ENCODE peak calls at places on chromosome 1, in nine cellular contexts. One of them, this sample, is unnamed.

GRCh38 chr1:162161921-162162550 is 92.5 kb downstream of the NOS1AP start:
- DNase-seq in lower lobe of right lung: no peak
- DNase-seq in pancreas: no peak
- DNase-seq in transverse colon: no peak
- DNase-seq in Peyer's patch: no peak
- DNase-seq in colonic mucosa: no peak
- DNase-seq in lung: no peak
- DNase-seq in WERI-Rb-1: no peak
- DNase-seq in ovary: no peak
- DNase-seq in this sample: no peak

GRCh38 chr1:41513388-41513745 is 28.9 kb upstream of the EDN2 start:
- DNase-seq in WERI-Rb-1: peak; percentile 39
- DNase-seq in Peyer's patch: no peak
- DNase-seq in ovary: no peak
- DNase-seq in lower lobe of right lung: no peak
- DNase-seq in pancreas: no peak
- DNase-seq in lung: no peak
- DNase-seq in colonic mucosa: no peak
- DNase-seq in transverse colon: no peak
- DNase-seq in this sample: no peak

GRCh38 chr1:169457443-169457842 is 28.3 kb downstream of the SLC19A2 start:
- DNase-seq in Peyer's patch: no peak
- DNase-seq in lung: no peak
- DNase-seq in lower lobe of right lung: no peak
- DNase-seq in pancreas: no peak
- DNase-seq in WERI-Rb-1: no peak
- DNase-seq in transverse colon: no peak
- DNase-seq in colonic mucosa: no peak
- DNase-seq in ovary: no peak
- DNase-seq in this sample: no peak

GRCh38 chr1:2378441-2378851 is 12.9 kb downstream of the MORN1 start:
- DNase-seq in WERI-Rb-1: no peak
- DNase-seq in colonic mucosa: no peak
- DNase-seq in pancreas: no peak
- DNase-seq in lower lobe of right lung: peak; percentile 41
- DNase-seq in transverse colon: peak; percentile 3
- DNase-seq in lung: no peak
- DNase-seq in ovary: no peak
- DNase-seq in Peyer's patch: no peak
- DNase-seq in this sample: no peak

GRCh38 chr1:158931055-158931737 is at the start of gene PYHIN1:
- DNase-seq in lung: no peak
- DNase-seq in pancreas: no peak
- DNase-seq in colonic mucosa: no peak
- DNase-seq in WERI-Rb-1: no peak
- DNase-seq in lower lobe of right lung: no peak
- DNase-seq in Peyer's patch: peak; percentile 51
- DNase-seq in transverse colon: no peak
- DNase-seq in ovary: no peak
- DNase-seq in this sample: no peak

GRCh38 chr1:113660053-113660452 is 99.2 kb downstream of the PHTF1 start:
- DNase-seq in Peyer's patch: no peak
- DNase-seq in WERI-Rb-1: no peak
- DNase-seq in lower lobe of right lung: no peak
- DNase-seq in transverse colon: no peak
- DNase-seq in ovary: no peak
- DNase-seq in lung: no peak
- DNase-seq in pancreas: no peak
- DNase-seq in colonic mucosa: no peak
- DNase-seq in this sample: no peak

GRCh38 chr1:109274533-109275476 is 8.1 kb downstream of the PSRC1 start:
- DNase-seq in Peyer's patch: no peak
- DNase-seq in transverse colon: peak; percentile 64
- DNase-seq in lower lobe of right lung: peak; percentile 84
- DNase-seq in ovary: no peak
- DNase-seq in lung: peak; percentile 89
- DNase-seq in colonic mucosa: peak; percentile 80
- DNase-seq in pancreas: peak; percentile 83
- DNase-seq in WERI-Rb-1: no peak
- DNase-seq in this sample: peak; percentile 61

GRCh38 chr1:84847253-84848247 is 45.5 kb downstream of the LPAR3 start:
- DNase-seq in transverse colon: peak; percentile 80
- DNase-seq in ovary: peak; percentile 36
- DNase-seq in lower lobe of right lung: peak; percentile 92
- DNase-seq in Peyer's patch: no peak
- DNase-seq in colonic mucosa: peak; percentile 89
- DNase-seq in WERI-Rb-1: no peak
- DNase-seq in lung: peak; percentile 86
- DNase-seq in pancreas: peak; percentile 88
- DNase-seq in this sample: peak; percentile 74

GRCh38 chr1:119001181-119002018 is 13.3 kb upstream of the TBX15 start:
- DNase-seq in ovary: no peak
- DNase-seq in WERI-Rb-1: no peak
- DNase-seq in transverse colon: no peak
- DNase-seq in colonic mucosa: no peak
- DNase-seq in lower lobe of right lung: no peak
- DNase-seq in pancreas: no peak
- DNase-seq in Peyer's patch: no peak
- DNase-seq in lung: no peak
- DNase-seq in this sample: peak; percentile 62

GRCh38 chr1:168833801-168834224 is 104.8 kb upstream of the DPT start:
- DNase-seq in ovary: no peak
- DNase-seq in colonic mucosa: no peak
- DNase-seq in lung: no peak
- DNase-seq in WERI-Rb-1: no peak
- DNase-seq in Peyer's patch: no peak
- DNase-seq in lower lobe of right lung: no peak
- DNase-seq in pancreas: no peak
- DNase-seq in transverse colon: no peak
- DNase-seq in this sample: no peak

GRCh38 chr1:175715791-175716190 is 27.6 kb downstream of the TNR start:
- DNase-seq in WERI-Rb-1: peak; percentile 23
- DNase-seq in lung: no peak
- DNase-seq in colonic mucosa: no peak
- DNase-seq in Peyer's patch: no peak
- DNase-seq in ovary: no peak
- DNase-seq in lower lobe of right lung: no peak
- DNase-seq in transverse colon: no peak
- DNase-seq in pancreas: peak; percentile 15
- DNase-seq in this sample: no peak

GRCh38 chr1:198986041-198986440 is 347.2 kb downstream of the PTPRC start:
- DNase-seq in transverse colon: no peak
- DNase-seq in WERI-Rb-1: no peak
- DNase-seq in Peyer's patch: no peak
- DNase-seq in lower lobe of right lung: no peak
- DNase-seq in pancreas: no peak
- DNase-seq in lung: no peak
- DNase-seq in colonic mucosa: no peak
- DNase-seq in ovary: no peak
- DNase-seq in this sample: no peak

GRCh38 chr1:44832068-44832700 is 10.9 kb downstream of the PTCH2 start:
- DNase-seq in Peyer's patch: no peak
- DNase-seq in pancreas: no peak
- DNase-seq in colonic mucosa: no peak
- DNase-seq in lower lobe of right lung: no peak
- DNase-seq in lung: no peak
- DNase-seq in ovary: no peak
- DNase-seq in transverse colon: no peak
- DNase-seq in WERI-Rb-1: no peak
- DNase-seq in this sample: no peak

DNA sequence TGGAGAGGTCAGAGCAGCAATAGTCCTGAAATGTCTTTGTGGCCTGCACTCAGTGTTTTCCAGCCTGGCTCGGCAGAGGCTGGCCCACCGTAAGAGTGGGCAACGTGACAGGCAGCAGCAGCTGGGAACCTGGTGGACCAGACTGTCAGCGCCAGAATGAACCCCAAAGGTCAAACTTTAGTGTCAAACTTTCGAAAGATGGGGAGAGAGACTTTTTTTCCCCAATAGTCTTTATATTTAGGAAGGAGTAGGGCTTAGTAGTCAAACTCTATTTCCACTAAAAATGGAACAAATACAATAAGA is 10.2 kb downstream of the BLACAT1 start:
- DNase-seq in colonic mucosa: no peak
- DNase-seq in Peyer's patch: no peak
- DNase-seq in transverse colon: no peak
- DNase-seq in pancreas: no peak
- DNase-seq in lower lobe of right lung: no peak
- DNase-seq in WERI-Rb-1: no peak
- DNase-seq in ovary: no peak
- DNase-seq in lung: no peak
- DNase-seq in this sample: no peak
- H3K27ac ChIP-seq in colonic mucosa: no peak overlapping the region
- H3K27ac ChIP-seq in Peyer's patch: no peak overlapping the region
- H3K27ac ChIP-seq in transverse colon: peak overlapping the region; percentile 39
- H3K27ac ChIP-seq in pancreas: no peak overlapping the region
- H3K27ac ChIP-seq in lower lobe of right lung: no peak overlapping the region
- H3K27ac ChIP-seq in WERI-Rb-1: peak overlapping the region; percentile 66
- H3K27ac ChIP-seq in ovary: peak overlapping the region; percentile 41
- H3K27ac ChIP-seq in lung: no peak overlapping the region
- H3K27ac ChIP-seq in this sample: peak overlapping the region; percentile 43

DNA sequence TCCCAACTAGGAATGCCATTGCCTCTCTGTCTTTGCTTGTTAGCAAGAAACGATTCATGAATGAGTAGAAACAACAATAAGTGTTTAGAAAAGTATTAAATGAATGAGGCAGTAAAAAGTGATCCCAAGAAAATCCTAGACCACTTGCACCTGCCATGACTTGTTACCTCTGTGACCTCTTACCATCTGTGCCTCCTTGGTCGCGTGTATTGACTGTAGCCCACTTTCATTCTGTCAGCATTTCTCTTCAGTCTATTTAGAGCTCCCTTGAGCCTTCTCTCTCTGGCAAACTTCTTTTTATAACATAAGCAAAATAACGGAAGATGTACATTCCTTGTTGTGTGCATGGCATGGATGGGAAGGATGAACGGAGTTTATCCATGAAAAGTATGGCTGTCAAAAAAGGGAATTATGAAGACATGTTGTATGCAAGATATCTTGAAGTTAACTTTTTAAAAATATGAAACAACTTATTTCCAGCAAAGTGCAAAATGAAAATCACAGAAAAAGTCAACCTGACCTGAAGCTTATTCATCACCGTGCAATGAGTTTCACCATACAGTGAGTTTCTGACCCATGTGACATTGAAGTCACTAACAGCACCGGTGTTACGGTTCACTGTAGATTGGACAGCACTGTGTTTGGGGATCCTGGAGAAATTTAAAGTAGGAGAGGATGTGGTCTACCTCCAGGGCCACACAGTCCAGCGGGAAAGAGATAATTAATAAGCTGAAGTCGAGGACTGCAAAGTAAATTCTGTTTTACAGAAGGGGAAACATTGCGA is 47.7 kb downstream of the KCNK1 start:
- DNase-seq in ovary: no peak
- DNase-seq in lung: no peak
- DNase-seq in WERI-Rb-1: no peak
- DNase-seq in transverse colon: no peak
- DNase-seq in lower lobe of right lung: no peak
- DNase-seq in colonic mucosa: no peak
- DNase-seq in pancreas: no peak
- DNase-seq in Peyer's patch: no peak
- DNase-seq in this sample: no peak
- H3K4me3 ChIP-seq in ovary: no peak overlapping the region
- H3K4me3 ChIP-seq in lung: no peak overlapping the region
- H3K4me3 ChIP-seq in WERI-Rb-1: no peak overlapping the region
- H3K4me3 ChIP-seq in transverse colon: no peak overlapping the region
- H3K4me3 ChIP-seq in lower lobe of right lung: no peak overlapping the region
- H3K4me3 ChIP-seq in colonic mucosa: no peak overlapping the region
- H3K4me3 ChIP-seq in pancreas: no peak overlapping the region
- H3K4me3 ChIP-seq in Peyer's patch: no peak overlapping the region
- H3K4me3 ChIP-seq in this sample: no peak overlapping the region

GRCh38 chr1:245858683-245859509 is 648.2 kb downstream of the SMYD3 start:
- DNase-seq in WERI-Rb-1: no peak
- DNase-seq in Peyer's patch: no peak
- DNase-seq in pancreas: no peak
- DNase-seq in colonic mucosa: no peak
- DNase-seq in lung: no peak
- DNase-seq in transverse colon: no peak
- DNase-seq in lower lobe of right lung: no peak
- DNase-seq in ovary: no peak
- DNase-seq in this sample: no peak
- TF ChIP-seq CTCF in WERI-Rb-1: no peak
- TF ChIP-seq CTCF in Peyer's patch: no peak
- TF ChIP-seq CTCF in pancreas: no peak
- TF ChIP-seq CTCF in colonic mucosa: no peak
- TF ChIP-seq CTCF in lung: no peak
- TF ChIP-seq CTCF in transverse colon: no peak
- TF ChIP-seq CTCF in lower lobe of right lung: no peak
- TF ChIP-seq CTCF in ovary: no peak
- TF ChIP-seq CTCF in this sample: no peak

GRCh38 chr1:150695561-150695960 is 1.4 kb downstream of the GOLPH3L start:
- DNase-seq in pancreas: no peak
- DNase-seq in WERI-Rb-1: no peak
- DNase-seq in transverse colon: no peak
- DNase-seq in ovary: no peak
- DNase-seq in Peyer's patch: no peak
- DNase-seq in lower lobe of right lung: no peak
- DNase-seq in lung: no peak
- DNase-seq in colonic mucosa: no peak
- DNase-seq in this sample: no peak

GRCh38 chr1:150696151-150696550 is 803 bp downstream of the GOLPH3L start:
- DNase-seq in ovary: no peak
- DNase-seq in lung: no peak
- DNase-seq in lower lobe of right lung: no peak
- DNase-seq in WERI-Rb-1: no peak
- DNase-seq in colonic mucosa: no peak
- DNase-seq in Peyer's patch: no peak
- DNase-seq in pancreas: no peak
- DNase-seq in transverse colon: no peak
- DNase-seq in this sample: no peak

GRCh38 chr1:150696995-150697927 is at the start of gene GOLPH3L:
- DNase-seq in colonic mucosa: peak; percentile 98
- DNase-seq in ovary: peak; percentile 89
- DNase-seq in lower lobe of right lung: peak; percentile 89
- DNase-seq in WERI-Rb-1: peak; percentile 100
- DNase-seq in transverse colon: peak; percentile 96
- DNase-seq in lung: peak; percentile 96
- DNase-seq in Peyer's patch: peak; percentile 91
- DNase-seq in pancreas: peak; percentile 97
- DNase-seq in this sample: peak; percentile 98

GRCh38 chr1:150692720-150693119 is 4.2 kb downstream of the GOLPH3L start:
- DNase-seq in lung: no peak
- DNase-seq in Peyer's patch: no peak
- DNase-seq in transverse colon: no peak
- DNase-seq in pancreas: no peak
- DNase-seq in colonic mucosa: no peak
- DNase-seq in WERI-Rb-1: no peak
- DNase-seq in ovary: no peak
- DNase-seq in lower lobe of right lung: no peak
- DNase-seq in this sample: no peak

DNA sequence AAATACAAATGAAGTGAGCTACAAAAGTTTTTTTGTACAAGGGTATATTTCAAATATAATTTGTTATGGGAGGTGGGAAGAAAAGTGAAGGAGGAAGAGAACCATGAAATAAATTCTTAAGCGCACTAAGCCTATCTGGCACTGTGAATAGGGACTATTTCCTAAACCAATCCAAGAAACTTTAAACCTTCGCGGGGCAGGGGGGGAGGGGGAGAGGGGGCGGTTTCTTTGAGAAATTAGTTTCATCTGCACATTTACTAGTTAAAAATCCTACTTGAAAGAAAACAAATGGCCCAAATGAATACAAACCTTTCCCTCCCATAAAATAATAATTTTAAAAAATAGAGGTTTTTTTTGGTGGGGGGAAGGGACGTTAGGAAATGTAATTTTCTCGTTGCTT is 364 bp downstream of the GOLPH3L start:
- DNase-seq in pancreas: no peak
- DNase-seq in lung: no peak
- DNase-seq in Peyer's patch: no peak
- DNase-seq in ovary: no peak
- DNase-seq in WERI-Rb-1: no peak
- DNase-seq in colonic mucosa: no peak
- DNase-seq in transverse colon: no peak
- DNase-seq in lower lobe of right lung: no peak
- DNase-seq in this sample: no peak
- H3K27ac ChIP-seq in pancreas: peak overlapping the region; percentile 28
- H3K27ac ChIP-seq in lung: peak overlapping the region; percentile 63
- H3K27ac ChIP-seq in Peyer's patch: peak overlapping the region; percentile 65
- H3K27ac ChIP-seq in ovary: peak overlapping the region; percentile 41
- H3K27ac ChIP-seq in WERI-Rb-1: peak overlapping the region; percentile 68
- H3K27ac ChIP-seq in colonic mucosa: peak overlapping the region; percentile 78
- H3K27ac ChIP-seq in transverse colon: peak overlapping the region; percentile 85
- H3K27ac ChIP-seq in lower lobe of right lung: peak overlapping the region; percentile 79
- H3K27ac ChIP-seq in this sample: peak overlapping the region; percentile 80